ENCODE peak calls at places on chromosomes 2 and 18, in eight cellular contexts. C is ELR, I is mesenteric fat pad, O is KG1, S is NCI-H524, Y is heart left ventricle, P is sciatic nerve, F is HL-60. H is an unnamed sample.

GRCh38 chr2:35461406-35461805 is 894.2 kb upstream of the CRIM1 start:
- DNase-seq in O (no peak), P (no peak), F (no peak), Y (no peak), C (no peak), S (no peak), I (no peak), H (no peak)

GRCh38 chr2:213149949-213150314 is 1.5 kb downstream of the IKZF2 start:
- DNase-seq in I (no peak), S (no peak), F (no peak), O (no peak), Y (no peak), C (peak), P (no peak), H (no peak)

GRCh38 chr18:23994361-23994902 is 20.1 kb upstream of the TTC39C start:
- DNase-seq in C (peak), Y (no peak), O (no peak), P (no peak), S (peak), F (no peak), I (no peak), H (no peak)

GRCh38 chr18:32072321-32072720 is 19.4 kb upstream of the RNF138 start:
- DNase-seq in S (no peak), O (peak), F (no peak), C (peak), I (no peak), P (no peak), Y (no peak), H (no peak)

GRCh38 chr2:228556707-228557106 is 375.2 kb upstream of the SPHKAP start:
- DNase-seq in O (no peak), I (no peak), P (no peak), F (no peak), Y (no peak), S (no peak), C (peak), H (no peak)

GRCh38 chr2:173210270-173211196 is 134.9 kb downstream of the MAP3K20 start:
- DNase-seq in O (peak), C (peak), Y (peak), S (peak), F (peak), P (peak), I (no peak), H (peak)

GRCh38 chr2:55966431-55967118 is 43.0 kb upstream of the EFEMP1 start:
- DNase-seq in Y (peak), F (no peak), P (no peak), S (peak), C (peak), O (no peak), I (no peak), H (no peak)

GRCh38 chr2:134103196-134103595 is 150.7 kb upstream of the MGAT5 start:
- DNase-seq in O (no peak), I (no peak), S (no peak), Y (no peak), F (no peak), P (no peak), C (no peak), H (no peak)

GRCh38 chr18:23703057-23703986 is 14.1 kb downstream of the LAMA3 start:
- DNase-seq in P (no peak), I (no peak), O (peak), S (peak), C (peak), F (peak), Y (peak), H (no peak)

GRCh38 chr2:107418713-107419112 is 408.0 kb upstream of the RGPD4 start:
- DNase-seq in P (no peak), O (no peak), F (no peak), I (no peak), Y (peak), S (peak), C (no peak), H (no peak)

GRCh38 chr18:2978626-2979025 is 34.3 kb downstream of the LPIN2 start:
- DNase-seq in F (no peak), S (no peak), I (no peak), O (no peak), Y (no peak), C (peak), P (no peak), H (no peak)

GRCh38 chr2:56191617-56192016 is 7.8 kb downstream of the CCDC85A start:
- DNase-seq in P (no peak), C (peak), Y (peak), I (no peak), O (no peak), S (peak), F (no peak), H (peak)

GRCh38 chr2:238045575-238045974 is 15.2 kb upstream of the SCLY start:
- DNase-seq in F (no peak), Y (no peak), I (no peak), P (no peak), C (no peak), S (no peak), O (no peak), H (no peak)

GRCh38 chr18:23885750-23886149 is 128.8 kb upstream of the TTC39C start:
- DNase-seq in O (no peak), I (no peak), Y (no peak), S (no peak), C (no peak), F (no peak), P (no peak), H (no peak)

GRCh38 chr2:20962939-20963543 is 80.8 kb downstream of the APOB start:
- DNase-seq in F (peak), C (peak), I (peak), O (peak), S (peak), P (peak), Y (peak), H (peak)

GRCh38 chr2:157825885-157826284 is 50.2 kb downstream of the ACVR1 start:
- DNase-seq in O (no peak), I (no peak), Y (no peak), C (peak), P (no peak), F (no peak), S (peak), H (no peak)

GRCh38 chr18:46046126-46046525 is 25.9 kb downstream of the PSTPIP2 start:
- DNase-seq in Y (no peak), I (no peak), S (no peak), C (no peak), F (no peak), P (no peak), O (no peak), H (no peak)

GRCh38 chr2:233349005-233349998 is 5.0 kb upstream of the DGKD start:
- DNase-seq in I (peak), F (peak), O (no peak), P (peak), Y (peak), C (no peak), S (no peak), H (peak)

GRCh38 chr18:28766721-28767120 is 589.8 kb upstream of the CDH2 start:
- DNase-seq in P (no peak), C (no peak), O (no peak), I (no peak), Y (no peak), F (no peak), S (no peak), H (no peak)

H was measured in HuH-7.5.